ENCODE peak calls at places on chromosomes 5 and 9, in four cellular contexts. One of them, this sample, is unnamed.

GRCh38 chr5:3033033-3033755 is 281.7 kb upstream of the IRX2 start:
- DNase-seq in NCI-H774: peak
- DNase-seq in myocyte: no peak
- DNase-seq in activated T-cell treated with anti-CD3 and anti-CD28 coated beads for 4 hours: no peak
- DNase-seq in this sample: peak

GRCh38 chr9:136496181-136496580 is 13.3 kb upstream of the SEC16A start:
- DNase-seq in NCI-H774: no peak
- DNase-seq in myocyte: no peak
- DNase-seq in activated T-cell treated with anti-CD3 and anti-CD28 coated beads for 4 hours: no peak
- DNase-seq in this sample: no peak

GRCh38 chr5:111530298-111530740 is 18.0 kb upstream of the STARD4 start:
- DNase-seq in NCI-H774: no peak
- DNase-seq in myocyte: no peak
- DNase-seq in activated T-cell treated with anti-CD3 and anti-CD28 coated beads for 4 hours: peak
- DNase-seq in this sample: no peak

GRCh38 chr5:8756498-8757084 is 789.3 kb downstream of the SEMA5A start:
- DNase-seq in NCI-H774: peak
- DNase-seq in myocyte: peak
- DNase-seq in activated T-cell treated with anti-CD3 and anti-CD28 coated beads for 4 hours: no peak
- DNase-seq in this sample: peak

GRCh38 chr5:121503111-121503840 is 348.4 kb upstream of the FTMT start:
- DNase-seq in NCI-H774: no peak
- DNase-seq in myocyte: peak
- DNase-seq in activated T-cell treated with anti-CD3 and anti-CD28 coated beads for 4 hours: no peak
- DNase-seq in this sample: no peak

GRCh38 chr5:142219146-142219545 is 105.7 kb downstream of the SPRY4 start:
- DNase-seq in NCI-H774: no peak
- DNase-seq in myocyte: no peak
- DNase-seq in activated T-cell treated with anti-CD3 and anti-CD28 coated beads for 4 hours: no peak
- DNase-seq in this sample: no peak

GRCh38 chr5:115962565-115963402 is 509 bp downstream of the LVRN start:
- DNase-seq in NCI-H774: no peak
- DNase-seq in myocyte: no peak
- DNase-seq in activated T-cell treated with anti-CD3 and anti-CD28 coated beads for 4 hours: no peak
- DNase-seq in this sample: no peak

GRCh38 chr5:55441954-55442353 is 92.8 kb downstream of the PLPP1 start:
- DNase-seq in NCI-H774: no peak
- DNase-seq in myocyte: no peak
- DNase-seq in activated T-cell treated with anti-CD3 and anti-CD28 coated beads for 4 hours: no peak
- DNase-seq in this sample: no peak

GRCh38 chr5:170849374-170849773 is 12.4 kb upstream of the RANBP17 start:
- DNase-seq in NCI-H774: no peak
- DNase-seq in myocyte: no peak
- DNase-seq in activated T-cell treated with anti-CD3 and anti-CD28 coated beads for 4 hours: no peak
- DNase-seq in this sample: no peak

GRCh38 chr9:82540175-82540574 is 522.8 kb downstream of the RASEF start:
- DNase-seq in NCI-H774: no peak
- DNase-seq in myocyte: no peak
- DNase-seq in activated T-cell treated with anti-CD3 and anti-CD28 coated beads for 4 hours: no peak
- DNase-seq in this sample: no peak

GRCh38 chr5:112372543-112372942 is 46.5 kb downstream of the EPB41L4A start:
- DNase-seq in NCI-H774: no peak
- DNase-seq in myocyte: no peak
- DNase-seq in activated T-cell treated with anti-CD3 and anti-CD28 coated beads for 4 hours: no peak
- DNase-seq in this sample: no peak

GRCh38 chr5:154058055-154059038 is 19.6 kb downstream of the MFAP3 start:
- DNase-seq in NCI-H774: no peak
- DNase-seq in myocyte: peak
- DNase-seq in activated T-cell treated with anti-CD3 and anti-CD28 coated beads for 4 hours: no peak
- DNase-seq in this sample: peak

GRCh38 chr9:86563350-86563749 is 209.1 kb upstream of the TUT7 start:
- DNase-seq in NCI-H774: no peak
- DNase-seq in myocyte: no peak
- DNase-seq in activated T-cell treated with anti-CD3 and anti-CD28 coated beads for 4 hours: no peak
- DNase-seq in this sample: no peak